ENCODE peak calls at places on chromosomes 16 and 17, in four cellular contexts. Q is left ventricle myocardium inferior, J is endothelial cell of umbilical vein, N is uterus. B is an unnamed sample.

GRCh38 chr16:53153130-53153529 is 98.3 kb downstream of the CHD9 start:
- DNase-seq in J (no peak), N (no peak), Q (no peak), B (no peak)

GRCh38 chr17:37614391-37614790 is 5.2 kb upstream of the SYNRG start:
- DNase-seq in N (no peak), J (no peak), Q (no peak), B (no peak)

GRCh38 chr17:3295632-3296031 is 2.5 kb downstream of the OR3A1 start:
- DNase-seq in J (no peak), Q (no peak), N (no peak), B (no peak)

GRCh38 chr17:1649116-1649843 is 386 bp downstream of the RILP start:
- DNase-seq in J (peak), N (peak), Q (peak), B (peak)

GRCh38 chr17:74182041-74182783 is 21.3 kb upstream of the RPL38 start:
- DNase-seq in N (no peak), J (no peak), Q (no peak), B (no peak)

GRCh38 chr16:89981414-89981813 is 32.9 kb downstream of the DEF8 start:
- DNase-seq in J (no peak), N (no peak), Q (no peak), B (no peak)

GRCh38 chr17:62057696-62058095 is 7.4 kb downstream of the MED13 start:
- DNase-seq in J (no peak), N (no peak), Q (no peak), B (no peak)

GRCh38 chr16:8885674-8886592 is 3.8 kb downstream of the LITAFD start:
- DNase-seq in N (no peak), J (peak), Q (no peak), B (no peak)

GRCh38 chr17:64783556-64784352 is 121.6 kb upstream of the SMURF2 start:
- DNase-seq in J (no peak), Q (no peak), N (peak), B (no peak)

GRCh38 chr16:17467923-17468540 is 2.7 kb downstream of the XYLT1 start:
- DNase-seq in Q (peak), J (no peak), N (peak), B (peak)

GRCh38 chr17:61168506-61168905 is 231.1 kb upstream of the TBX2 start:
- DNase-seq in J (no peak), Q (no peak), N (no peak), B (no peak)

GRCh38 chr16:31134625-31135534 is 647 bp downstream of the PRSS8 start:
- DNase-seq in J (no peak), Q (no peak), N (no peak), B (no peak)

GRCh38 chr16:48323783-48324775 is 61.1 kb downstream of the SIAH1 start:
- DNase-seq in Q (no peak), N (no peak), J (no peak), B (no peak)

GRCh38 chr17:1047177-1047885 is 50.4 kb downstream of the TIMM22 start:
- DNase-seq in N (no peak), Q (peak), J (peak), B (peak)

GRCh38 chr17:57834146-57834741 is 15.6 kb downstream of the MRPS23 start:
- DNase-seq in J (no peak), Q (peak), N (no peak), B (no peak)

GRCh38 chr17:78468366-78468765 is 89.9 kb downstream of the PGS1 start:
- DNase-seq in N (no peak), Q (no peak), J (no peak), B (no peak)

GRCh38 chr17:40554646-40555295 is 10.5 kb downstream of the CCR7 start:
- DNase-seq in N (peak), Q (no peak), J (no peak), B (no peak)

GRCh38 chr16:85029413-85029794 is 1.8 kb downstream of the KIAA0513 start:
- DNase-seq in Q (no peak), N (peak), J (no peak), B (no peak)

GRCh38 chr17:40432864-40433528 is 10.3 kb upstream of the IGFBP4 start:
- DNase-seq in N (peak), J (no peak), Q (peak), B (no peak)

GRCh38 chr17:9935408-9935807 is 30.3 kb upstream of the RCVRN start:
- DNase-seq in J (no peak), N (no peak), Q (peak), B (no peak)

GRCh38 chr16:14501331-14502255 is 128.5 kb downstream of the PARN start:
- DNase-seq in J (peak), Q (peak), N (peak), B (peak)

GRCh38 chr17:17971431-17972125 is 622 bp downstream of the TOM1L2 start:
- DNase-seq in N (peak), J (peak), Q (peak), B (peak)

GRCh38 chr17:36877774-36878173 is 59.5 kb upstream of the LHX1 start:
- DNase-seq in J (no peak), Q (no peak), N (no peak), B (no peak)

GRCh38 chr16:5442986-5443385 is 345.4 kb upstream of the EEF2KMT start:
- DNase-seq in N (no peak), Q (no peak), J (no peak), B (no peak)
- H3K27ac ChIP-seq in N (no peak), Q (no peak), J (no peak), B (no peak)

GRCh38 chr17:49210158-49211029 is at the start of the genes ABI3 and GNGT2:
- DNase-seq in Q (peak), J (peak), N (no peak), B (peak)
- H3K27ac ChIP-seq in Q (peak), J (peak), N (peak), B (peak)

GRCh38 chr17:41645371-41646063 is 21.1 kb upstream of the KRT17 start:
- DNase-seq in J (no peak), N (no peak), Q (no peak), B (no peak)

GRCh38 chr17:41649923-41650519 is 25.6 kb upstream of the KRT17 start:
- DNase-seq in Q (no peak), N (no peak), J (no peak), B (no peak)

GRCh38 chr17:41647038-41647813 is 22.9 kb upstream of the KRT17 start:
- DNase-seq in N (no peak), J (no peak), Q (no peak), B (no peak)

GRCh38 chr17:41648411-41649195 is 24.2 kb upstream of the KRT17 start:
- DNase-seq in J (peak), N (peak), Q (peak), B (peak)

DNA sequence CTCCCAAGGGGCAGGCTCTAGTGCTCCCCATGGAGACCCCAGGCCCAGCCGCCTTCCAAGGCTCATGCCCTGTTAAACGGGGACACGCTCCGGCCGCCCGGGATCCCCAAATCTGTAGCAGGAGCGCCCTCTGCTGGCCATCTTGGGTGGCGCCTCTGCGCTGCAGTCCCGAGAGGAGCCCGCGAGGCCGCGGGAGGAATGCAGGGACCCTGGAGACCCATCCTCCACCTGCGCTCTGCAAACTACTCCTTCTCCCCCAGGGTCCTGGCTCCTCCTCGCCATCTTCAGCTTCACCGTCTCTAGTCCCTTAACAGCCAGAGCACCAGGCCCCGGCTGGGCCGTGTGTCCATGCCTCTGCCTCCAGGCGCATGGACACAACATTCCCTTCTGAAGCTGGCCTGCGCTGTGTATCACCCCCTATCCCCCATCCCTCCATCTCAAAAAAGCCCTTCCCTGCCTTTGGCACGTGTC is 23.6 kb upstream of the KRT17 start:
- DNase-seq in N (peak), Q (peak), J (peak), B (no peak)
- H3K27ac ChIP-seq in N (peak), Q (no peak), J (no peak), B (no peak)

DNA sequence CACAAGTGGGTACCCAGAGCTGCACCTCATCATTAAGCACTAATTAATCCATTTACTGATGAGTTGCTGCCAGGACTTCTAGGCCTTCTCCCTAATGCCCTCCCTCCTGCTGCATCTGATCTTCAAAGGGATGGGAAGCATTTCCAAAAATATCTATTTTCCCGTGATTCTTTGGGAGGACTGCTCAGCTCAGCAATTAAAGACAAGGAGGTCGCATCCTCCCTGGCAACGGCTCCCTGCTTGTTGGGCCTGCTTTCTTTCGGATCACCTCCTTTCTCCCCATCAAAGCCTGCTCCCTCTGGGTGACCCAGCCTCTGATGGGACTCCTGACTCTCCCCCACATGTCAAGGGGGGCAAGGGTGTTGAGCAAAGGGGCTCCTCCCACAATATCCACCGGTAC is 26.0 kb upstream of the SPPL2C start:
- DNase-seq in Q (no peak), N (no peak), J (no peak), B (no peak)
- H3K27ac ChIP-seq in Q (no peak), N (no peak), J (no peak), B (no peak)

DNA sequence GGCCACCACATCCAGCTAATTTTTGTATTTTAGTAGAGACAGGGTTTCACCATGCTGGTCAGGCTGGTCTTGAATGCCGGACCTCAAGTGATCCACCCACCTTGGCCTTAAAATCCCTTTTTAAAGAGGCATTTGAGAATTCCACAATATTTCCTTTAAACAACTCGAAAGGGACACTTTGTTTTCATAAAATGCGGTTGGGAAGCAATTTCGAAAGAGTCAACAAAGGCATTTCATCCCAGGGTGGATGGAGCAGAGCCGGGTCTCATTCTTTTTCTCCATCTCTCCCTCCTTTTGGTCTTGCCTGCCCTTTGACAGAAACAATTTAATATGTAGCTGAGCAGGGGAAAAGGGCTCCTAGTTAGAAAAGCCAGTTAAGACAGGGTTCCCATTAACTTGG is 13.5 kb upstream of the COG1 start:
- DNase-seq in Q (no peak), J (no peak), N (no peak), B (no peak)
- H3K27ac ChIP-seq in Q (no peak), J (no peak), N (no peak), B (no peak)

GRCh38 chr17:66509913-66510312 is 207.5 kb downstream of the PRKCA start:
- DNase-seq in J (no peak), N (no peak), Q (no peak), B (no peak)
- H3K27ac ChIP-seq in J (no peak), N (no peak), Q (no peak), B (no peak)

DNA sequence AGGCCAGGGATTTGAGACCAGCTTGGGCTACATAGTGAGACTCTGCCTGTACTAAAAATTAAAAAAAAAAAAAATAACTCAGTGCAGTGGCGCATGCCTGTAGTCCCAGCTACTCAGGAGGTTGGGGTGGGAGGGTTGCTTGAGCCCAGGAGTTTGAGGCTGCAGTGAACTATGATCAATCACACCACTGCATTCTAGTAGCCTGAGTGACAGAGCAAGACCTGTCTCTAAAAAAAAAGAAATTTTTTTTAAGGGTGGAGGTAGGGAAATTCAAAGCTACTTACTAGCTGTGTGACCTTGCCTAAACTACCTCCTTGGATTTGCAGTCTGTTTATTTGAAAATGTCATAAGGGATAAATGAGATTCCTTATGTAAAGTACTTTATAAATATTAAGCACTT is 3.3 kb upstream of the SMPD3 start:
- DNase-seq in J (no peak), Q (no peak), N (no peak), B (no peak)
- H3K27ac ChIP-seq in J (no peak), Q (no peak), N (no peak), B (no peak)

DNA sequence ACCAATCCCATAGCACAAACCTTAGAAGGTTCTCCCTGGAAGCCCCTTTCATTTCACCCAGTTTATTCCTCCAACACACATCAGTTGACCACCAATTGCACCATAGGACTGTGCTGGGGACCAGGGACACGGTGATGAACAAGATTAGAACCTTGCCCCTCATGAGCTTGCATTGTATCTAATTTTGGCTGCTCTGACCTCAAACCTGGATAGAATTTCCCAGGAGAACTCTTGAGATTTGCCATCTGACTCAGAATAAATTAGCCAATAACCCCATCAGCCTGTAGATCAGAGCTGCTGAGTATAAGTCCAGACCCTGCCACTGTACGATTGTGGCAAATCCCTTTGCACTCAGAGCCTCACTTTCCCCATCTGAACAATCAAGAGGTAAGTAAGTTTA is 52.1 kb downstream of the CDH11 start:
- DNase-seq in N (no peak), Q (no peak), J (no peak), B (no peak)
- H3K27ac ChIP-seq in N (no peak), Q (no peak), J (no peak), B (peak)

GRCh38 chr16:228151-228855 is 946 bp downstream of the LUC7L start:
- DNase-seq in J (no peak), N (no peak), Q (no peak), B (no peak)

GRCh38 chr16:229731-230281 is 557 bp upstream of the LUC7L start:
- DNase-seq in J (no peak), Q (no peak), N (no peak), B (no peak)

GRCh38 chr16:230949-231348 is 1.7 kb upstream of the LUC7L start:
- DNase-seq in Q (no peak), N (no peak), J (no peak), B (no peak)

GRCh38 chr16:234468-235305 is at the start of gene FAM234A:
- DNase-seq in N (peak), Q (peak), J (peak), B (peak)

GRCh38 chr16:228917-229730 is at the start of gene LUC7L:
- DNase-seq in N (peak), J (peak), Q (peak), B (peak)
- H3K27ac ChIP-seq in N (peak), J (peak), Q (peak), B (peak)

GRCh38 chr16:66948034-66948821 is 12.8 kb upstream of the CES3 start:
- DNase-seq in Q (no peak), J (peak), N (no peak), B (no peak)

GRCh38 chr16:66946974-66947301 is 11.6 kb downstream of the CES2 start:
- DNase-seq in J (no peak), N (no peak), Q (no peak), B (no peak)

GRCh38 chr16:66945939-66946338 is 10.6 kb downstream of the CES2 start:
- DNase-seq in Q (no peak), N (no peak), J (no peak), B (no peak)

GRCh38 chr16:66946541-66946940 is 11.2 kb downstream of the CES2 start:
- DNase-seq in J (no peak), Q (no peak), N (no peak), B (no peak)

DNA sequence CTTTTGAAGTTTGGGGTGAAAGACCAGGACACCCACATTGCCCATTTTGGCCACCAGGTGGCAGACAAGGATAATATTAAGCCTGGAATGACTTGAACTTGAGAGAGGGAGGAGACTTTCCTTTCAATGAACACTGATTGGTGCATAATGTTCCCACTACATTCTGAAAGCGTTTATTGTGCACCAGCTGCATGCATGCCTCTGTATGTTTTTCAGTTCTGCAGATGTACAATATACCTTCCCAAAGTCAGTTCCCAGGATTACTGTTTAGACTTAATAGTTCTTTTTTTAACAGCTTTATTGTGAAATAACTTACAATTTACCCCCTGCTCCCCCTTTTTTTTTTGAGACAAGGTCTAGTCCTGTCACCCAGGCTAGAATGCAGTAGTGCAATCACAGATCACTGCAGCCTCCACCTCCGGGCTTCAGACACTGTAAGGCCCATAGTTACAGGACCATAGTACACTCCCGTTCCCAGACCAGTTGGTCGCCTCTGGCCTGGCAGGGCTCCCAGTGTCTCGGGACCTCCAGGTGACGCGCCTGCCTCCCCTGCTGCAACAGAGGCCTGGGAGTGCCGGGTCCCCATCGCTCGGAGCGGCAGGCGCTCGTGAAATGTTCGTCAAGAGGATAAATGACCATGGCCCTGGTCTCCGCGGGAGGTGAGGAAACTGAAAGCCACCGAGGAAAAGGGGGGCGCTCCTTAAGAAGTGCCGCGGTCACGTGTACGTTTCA is 12.2 kb downstream of the CES2 start:
- DNase-seq in N (peak), J (peak), Q (peak), B (no peak)
- H3K27ac ChIP-seq in N (no peak), J (no peak), Q (no peak), B (no peak)

B was measured in substantia nigra.